ENCODE peak calls at places on chromosomes 4 and X, in four cellular contexts. K is NCI-H1105, F is T1000, G is AML-193. C is an unnamed sample.

GRCh38 chr4:121958777-121959176 is 6.9 kb upstream of the TRPC3 start:
- DNase-seq in K (no peak), F (no peak), G (no peak), C (no peak)

GRCh38 chr4:90025248-90025647 is 101.9 kb upstream of the CCSER1 start:
- DNase-seq in K (no peak), F (no peak), G (no peak), C (no peak)

GRCh38 chr4:53716471-53717063 is 125.3 kb upstream of the LNX1 start:
- DNase-seq in K (no peak), F (no peak), G (no peak), C (no peak)

GRCh38 chr4:1533501-1534064 is 127.3 kb upstream of the NKX1-1 start:
- DNase-seq in K (no peak), F (no peak), G (no peak), C (no peak)

GRCh38 chrX:45344597-45344996 is 143.9 kb upstream of the DIPK2B start:
- DNase-seq in K (no peak), F (no peak), G (no peak), C (no peak)

GRCh38 chr4:153571006-153571545 is 104.9 kb downstream of the TMEM131L start:
- DNase-seq in K (no peak), F (no peak), G (no peak), C (no peak)

GRCh38 chrX:47030339-47030738 is 47.9 kb upstream of the RGN start:
- DNase-seq in K (peak), F (no peak), G (peak), C (no peak)

GRCh38 chrX:71315917-71316316 is 14.4 kb downstream of the ITGB1BP2 start:
- DNase-seq in K (no peak), F (no peak), G (no peak), C (no peak)

GRCh38 chr4:151573945-151574344 is 165.0 kb downstream of the FHIP1A start:
- DNase-seq in K (no peak), F (no peak), G (no peak), C (no peak)

GRCh38 chrX:20029728-20030127 is 38.9 kb upstream of the BCLAF3 start:
- DNase-seq in K (no peak), F (no peak), G (no peak), C (no peak)

GRCh38 chrX:49040376-49040955 is 2.7 kb downstream of the TFE3 start:
- DNase-seq in K (no peak), F (no peak), G (no peak), C (no peak)

GRCh38 chrX:107726809-107727534 is 48.6 kb downstream of the TSC22D3 start:
- DNase-seq in K (no peak), F (no peak), G (no peak), C (no peak)

GRCh38 chr4:182190306-182190705 is 52.9 kb upstream of the TENM3 start:
- DNase-seq in K (no peak), F (no peak), G (no peak), C (no peak)

GRCh38 chr4:77618383-77619241 is 13.0 kb downstream of the CXCL13 start:
- DNase-seq in K (peak), F (peak), G (peak), C (no peak)

GRCh38 chrX:152733261-152733975 is at the start of the genes CSAG1 and MAGEA12:
- DNase-seq in K (peak), F (no peak), G (no peak), C (no peak)

GRCh38 chr4:13765535-13765934 is 138.0 kb upstream of the BOD1L1 start:
- DNase-seq in K (no peak), F (no peak), G (no peak), C (no peak)

GRCh38 chr4:73252001-73252400 is 6.6 kb downstream of the ANKRD17 start:
- DNase-seq in K (no peak), F (no peak), G (no peak), C (no peak)

C was measured in left lung.